ENCODE peak calls at places on chromosomes 16 and 17, in ten cellular contexts. One of them, this sample, is unnamed.
A peak's percentile ranks its signal among the peaks of the same experiment; 100 is the strongest.

GRCh38 chr17:28576758-28577465 is at the start of gene ALDOC:
- DNase-seq in H54: peak; percentile 66
- DNase-seq in erythroblast: peak; percentile 98
- DNase-seq in adrenal gland: peak; percentile 98
- DNase-seq in lower leg skin: peak; percentile 95
- DNase-seq in Peyer's patch: peak; percentile 99
- DNase-seq in sigmoid colon: peak; percentile 97
- DNase-seq in breast epithelium: peak; percentile 93
- DNase-seq in endothelial cell of umbilical vein: peak; percentile 89
- DNase-seq in stomach: peak; percentile 99
- DNase-seq in this sample: peak; percentile 95

GRCh38 chr16:4693956-4694663 is 748 bp downstream of the NUDT16L1 start:
- DNase-seq in endothelial cell of umbilical vein: peak; percentile 28
- DNase-seq in lower leg skin: no peak
- DNase-seq in Peyer's patch: peak; percentile 75
- DNase-seq in erythroblast: peak; percentile 53
- DNase-seq in sigmoid colon: peak; percentile 81
- DNase-seq in H54: peak; percentile 71
- DNase-seq in adrenal gland: peak; percentile 35
- DNase-seq in stomach: peak; percentile 57
- DNase-seq in breast epithelium: no peak
- DNase-seq in this sample: peak; percentile 84

GRCh38 chr17:62661337-62661736 is 33.9 kb downstream of the MRC2 start:
- DNase-seq in H54: no peak
- DNase-seq in erythroblast: no peak
- DNase-seq in breast epithelium: no peak
- DNase-seq in endothelial cell of umbilical vein: no peak
- DNase-seq in sigmoid colon: no peak
- DNase-seq in lower leg skin: no peak
- DNase-seq in stomach: no peak
- DNase-seq in Peyer's patch: no peak
- DNase-seq in adrenal gland: no peak
- DNase-seq in this sample: no peak

GRCh38 chr16:27547134-27547533 is 2.6 kb downstream of the GTF3C1 start:
- DNase-seq in H54: peak; percentile 59
- DNase-seq in endothelial cell of umbilical vein: peak; percentile 14
- DNase-seq in erythroblast: peak; percentile 13
- DNase-seq in lower leg skin: peak; percentile 23
- DNase-seq in Peyer's patch: no peak
- DNase-seq in sigmoid colon: peak; percentile 29
- DNase-seq in stomach: no peak
- DNase-seq in adrenal gland: peak; percentile 40
- DNase-seq in breast epithelium: no peak
- DNase-seq in this sample: no peak

GRCh38 chr17:28550858-28551257 is 1.6 kb downstream of the UNC119 start:
- DNase-seq in breast epithelium: no peak
- DNase-seq in Peyer's patch: peak; percentile 35
- DNase-seq in erythroblast: no peak
- DNase-seq in lower leg skin: no peak
- DNase-seq in adrenal gland: no peak
- DNase-seq in endothelial cell of umbilical vein: no peak
- DNase-seq in H54: no peak
- DNase-seq in stomach: no peak
- DNase-seq in sigmoid colon: no peak
- DNase-seq in this sample: no peak

GRCh38 chr17:10127819-10128375 is 70.5 kb downstream of the GAS7 start:
- DNase-seq in lower leg skin: peak; percentile 86
- DNase-seq in breast epithelium: no peak
- DNase-seq in endothelial cell of umbilical vein: no peak
- DNase-seq in Peyer's patch: peak; percentile 71
- DNase-seq in sigmoid colon: peak; percentile 94
- DNase-seq in adrenal gland: peak; percentile 53
- DNase-seq in erythroblast: no peak
- DNase-seq in stomach: peak; percentile 42
- DNase-seq in H54: no peak
- DNase-seq in this sample: no peak

GRCh38 chr17:58060596-58061191 is 22.5 kb upstream of the DYNLL2 start:
- DNase-seq in H54: no peak
- DNase-seq in lower leg skin: no peak
- DNase-seq in stomach: no peak
- DNase-seq in sigmoid colon: peak; percentile 91
- DNase-seq in erythroblast: no peak
- DNase-seq in adrenal gland: peak; percentile 85
- DNase-seq in Peyer's patch: no peak
- DNase-seq in endothelial cell of umbilical vein: peak; percentile 9
- DNase-seq in breast epithelium: peak; percentile 55
- DNase-seq in this sample: no peak

GRCh38 chr16:66908116-66908515 is 10.6 kb downstream of the CDH16 start:
- DNase-seq in stomach: no peak
- DNase-seq in lower leg skin: no peak
- DNase-seq in breast epithelium: no peak
- DNase-seq in adrenal gland: no peak
- DNase-seq in erythroblast: no peak
- DNase-seq in endothelial cell of umbilical vein: no peak
- DNase-seq in Peyer's patch: peak; percentile 27
- DNase-seq in sigmoid colon: no peak
- DNase-seq in H54: no peak
- DNase-seq in this sample: peak; percentile 3

GRCh38 chr16:31108035-31108793 is at the start of gene BCKDK:
- DNase-seq in stomach: peak; percentile 73
- DNase-seq in lower leg skin: no peak
- DNase-seq in H54: peak; percentile 92
- DNase-seq in sigmoid colon: peak; percentile 88
- DNase-seq in adrenal gland: peak; percentile 70
- DNase-seq in endothelial cell of umbilical vein: peak; percentile 65
- DNase-seq in Peyer's patch: peak; percentile 82
- DNase-seq in erythroblast: peak; percentile 75
- DNase-seq in breast epithelium: no peak
- DNase-seq in this sample: peak; percentile 93

GRCh38 chr17:54967621-54968258 is 714 bp downstream of the COX11 start:
- DNase-seq in stomach: no peak
- DNase-seq in sigmoid colon: no peak
- DNase-seq in Peyer's patch: peak; percentile 54
- DNase-seq in erythroblast: peak; percentile 56
- DNase-seq in H54: no peak
- DNase-seq in lower leg skin: no peak
- DNase-seq in adrenal gland: no peak
- DNase-seq in endothelial cell of umbilical vein: no peak
- DNase-seq in breast epithelium: no peak
- DNase-seq in this sample: peak; percentile 10

GRCh38 chr17:66673668-66674276 is 161.1 kb upstream of the CACNG5 start:
- DNase-seq in erythroblast: peak; percentile 6
- DNase-seq in Peyer's patch: peak; percentile 52
- DNase-seq in sigmoid colon: peak; percentile 66
- DNase-seq in endothelial cell of umbilical vein: peak; percentile 68
- DNase-seq in adrenal gland: peak; percentile 43
- DNase-seq in H54: peak; percentile 55
- DNase-seq in stomach: peak; percentile 59
- DNase-seq in breast epithelium: no peak
- DNase-seq in lower leg skin: peak; percentile 46
- DNase-seq in this sample: no peak

GRCh38 chr17:75077072-75077489 is 10.7 kb upstream of the SLC16A5 start:
- DNase-seq in sigmoid colon: no peak
- DNase-seq in lower leg skin: no peak
- DNase-seq in endothelial cell of umbilical vein: no peak
- DNase-seq in stomach: no peak
- DNase-seq in Peyer's patch: peak; percentile 86
- DNase-seq in breast epithelium: no peak
- DNase-seq in H54: no peak
- DNase-seq in adrenal gland: no peak
- DNase-seq in erythroblast: no peak
- DNase-seq in this sample: no peak
- TF ChIP-seq POLR2A in sigmoid colon: no peak
- TF ChIP-seq POLR2A in lower leg skin: no peak
- TF ChIP-seq POLR2A in endothelial cell of umbilical vein: no peak
- TF ChIP-seq POLR2A in stomach: no peak
- TF ChIP-seq POLR2A in Peyer's patch: no peak
- TF ChIP-seq POLR2A in breast epithelium: no peak
- TF ChIP-seq POLR2A in H54: no peak
- TF ChIP-seq POLR2A in adrenal gland: no peak
- TF ChIP-seq POLR2A in erythroblast: no peak
- TF ChIP-seq POLR2A in this sample: no peak

GRCh38 chr17:81870155-81870977 is 771 bp downstream of the ARHGDIA start:
- DNase-seq in erythroblast: peak; percentile 62
- DNase-seq in H54: no peak
- DNase-seq in sigmoid colon: peak; percentile 76
- DNase-seq in breast epithelium: no peak
- DNase-seq in stomach: peak; percentile 40
- DNase-seq in adrenal gland: peak; percentile 36
- DNase-seq in endothelial cell of umbilical vein: peak; percentile 48
- DNase-seq in lower leg skin: no peak
- DNase-seq in Peyer's patch: peak; percentile 76
- DNase-seq in this sample: no peak
- TF ChIP-seq POLR2A in erythroblast: no peak
- TF ChIP-seq POLR2A in H54: no peak
- TF ChIP-seq POLR2A in sigmoid colon: no peak
- TF ChIP-seq POLR2A in breast epithelium: no peak
- TF ChIP-seq POLR2A in stomach: no peak
- TF ChIP-seq POLR2A in adrenal gland: peak; percentile 34
- TF ChIP-seq POLR2A in endothelial cell of umbilical vein: no peak
- TF ChIP-seq POLR2A in lower leg skin: no peak
- TF ChIP-seq POLR2A in Peyer's patch: no peak
- TF ChIP-seq POLR2A in this sample: no peak

DNA sequence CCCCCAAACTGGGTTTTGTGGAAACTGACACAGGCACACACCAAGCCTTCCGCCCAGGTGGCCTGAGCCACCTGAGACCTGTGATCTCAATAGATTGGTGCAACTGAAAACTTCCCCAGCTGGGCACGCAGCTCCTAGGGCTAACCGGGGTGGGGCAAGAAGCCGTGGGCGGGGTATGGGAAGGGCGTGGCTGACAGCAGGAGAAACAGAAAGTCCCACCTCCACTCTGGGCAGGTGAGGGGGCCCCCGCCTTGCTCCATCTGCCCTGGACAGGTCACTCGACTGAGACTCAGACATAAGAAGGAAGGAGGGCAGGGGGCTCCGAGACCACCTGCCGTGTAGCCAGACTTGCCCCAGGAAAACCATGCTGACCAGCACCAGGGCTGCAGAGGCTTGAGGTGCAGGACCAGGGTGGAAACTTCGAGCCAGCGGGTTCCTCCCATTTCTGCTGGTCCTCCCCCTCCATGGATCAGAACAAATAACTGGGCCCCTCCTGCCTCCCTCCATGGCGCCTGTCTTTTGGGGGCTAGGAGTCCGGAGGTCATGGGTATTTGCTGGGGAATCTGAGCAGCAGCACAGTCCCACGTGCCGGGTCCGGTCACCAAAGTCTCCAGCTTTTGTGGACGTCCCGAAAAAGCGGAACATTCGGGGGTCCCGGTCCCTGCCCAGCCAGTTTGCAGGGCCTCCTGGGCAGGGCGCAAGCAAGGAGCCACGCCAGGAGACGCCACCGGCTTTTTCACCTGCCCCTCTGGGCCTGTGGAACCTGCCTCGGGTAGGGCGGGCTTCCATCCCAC is 1.3 kb downstream of the TIMP2 start:
- DNase-seq in breast epithelium: peak; percentile 82
- DNase-seq in sigmoid colon: peak; percentile 82
- DNase-seq in adrenal gland: peak; percentile 55
- DNase-seq in erythroblast: no peak
- DNase-seq in endothelial cell of umbilical vein: peak; percentile 14
- DNase-seq in Peyer's patch: peak; percentile 88
- DNase-seq in lower leg skin: peak; percentile 76
- DNase-seq in stomach: peak; percentile 92
- DNase-seq in H54: peak; percentile 70
- DNase-seq in this sample: peak; percentile 78
- TF ChIP-seq POLR2A in breast epithelium: no peak
- TF ChIP-seq POLR2A in sigmoid colon: no peak
- TF ChIP-seq POLR2A in adrenal gland: no peak
- TF ChIP-seq POLR2A in erythroblast: no peak
- TF ChIP-seq POLR2A in endothelial cell of umbilical vein: no peak
- TF ChIP-seq POLR2A in Peyer's patch: no peak
- TF ChIP-seq POLR2A in lower leg skin: no peak
- TF ChIP-seq POLR2A in stomach: no peak
- TF ChIP-seq POLR2A in H54: no peak
- TF ChIP-seq POLR2A in this sample: no peak

DNA sequence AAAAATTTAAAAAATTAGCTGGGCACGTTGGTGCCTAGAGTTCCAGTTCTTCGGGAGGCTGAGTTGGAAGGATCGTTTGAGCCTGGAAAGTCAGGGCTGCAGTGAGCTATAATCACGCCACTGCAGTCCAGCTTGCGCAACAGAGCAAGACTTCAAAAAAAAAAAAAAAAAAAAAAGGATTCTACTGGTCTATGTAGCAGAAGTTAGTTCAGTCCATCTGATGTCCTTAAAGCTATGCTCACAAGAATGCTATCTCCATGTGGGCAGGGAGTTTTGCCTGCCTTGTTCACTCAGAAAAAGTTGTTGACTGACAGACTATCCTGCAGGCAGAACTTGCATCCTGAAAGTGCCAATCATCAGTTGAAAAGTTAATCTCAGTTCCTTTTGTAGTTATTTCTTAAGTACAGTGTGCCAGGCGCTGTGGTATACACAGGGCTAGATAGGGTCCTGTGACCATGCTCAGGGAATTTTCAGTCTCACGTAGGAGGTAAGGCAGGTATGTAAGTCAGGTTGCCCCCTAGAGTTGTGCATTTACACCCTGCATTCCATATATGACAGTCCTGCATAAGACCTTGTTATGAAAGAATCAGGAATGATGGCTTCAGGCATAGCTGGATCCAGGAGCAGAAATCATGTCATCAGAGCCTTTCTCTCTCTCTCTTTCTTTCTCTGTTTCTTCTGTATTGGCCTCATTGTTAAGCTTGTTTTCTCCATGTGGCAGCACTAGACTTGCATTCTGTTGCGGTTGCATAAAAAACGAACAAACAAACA is 7.6 kb downstream of the SYT17 start:
- DNase-seq in lower leg skin: no peak
- DNase-seq in sigmoid colon: no peak
- DNase-seq in H54: no peak
- DNase-seq in erythroblast: no peak
- DNase-seq in stomach: no peak
- DNase-seq in adrenal gland: no peak
- DNase-seq in breast epithelium: no peak
- DNase-seq in endothelial cell of umbilical vein: no peak
- DNase-seq in Peyer's patch: no peak
- DNase-seq in this sample: no peak
- TF ChIP-seq POLR2A in lower leg skin: no peak
- TF ChIP-seq POLR2A in sigmoid colon: no peak
- TF ChIP-seq POLR2A in H54: no peak
- TF ChIP-seq POLR2A in erythroblast: no peak
- TF ChIP-seq POLR2A in stomach: no peak
- TF ChIP-seq POLR2A in adrenal gland: no peak
- TF ChIP-seq POLR2A in breast epithelium: no peak
- TF ChIP-seq POLR2A in endothelial cell of umbilical vein: no peak
- TF ChIP-seq POLR2A in Peyer's patch: no peak
- TF ChIP-seq POLR2A in this sample: no peak

GRCh38 chr17:7313028-7313889 is 1.9 kb downstream of the GPS2 start:
- DNase-seq in H54: peak; percentile 57
- DNase-seq in sigmoid colon: no peak
- DNase-seq in adrenal gland: no peak
- DNase-seq in lower leg skin: no peak
- DNase-seq in breast epithelium: no peak
- DNase-seq in erythroblast: no peak
- DNase-seq in Peyer's patch: no peak
- DNase-seq in endothelial cell of umbilical vein: no peak
- DNase-seq in stomach: no peak
- DNase-seq in this sample: no peak
- TF ChIP-seq POLR2A in H54: no peak
- TF ChIP-seq POLR2A in sigmoid colon: no peak
- TF ChIP-seq POLR2A in adrenal gland: no peak
- TF ChIP-seq POLR2A in lower leg skin: no peak
- TF ChIP-seq POLR2A in breast epithelium: no peak
- TF ChIP-seq POLR2A in erythroblast: peak; percentile 31
- TF ChIP-seq POLR2A in Peyer's patch: no peak
- TF ChIP-seq POLR2A in endothelial cell of umbilical vein: peak; percentile 42
- TF ChIP-seq POLR2A in stomach: no peak
- TF ChIP-seq POLR2A in this sample: peak; percentile 78